ENCODE peak calls at places on chromosomes 5 and 9, in seven cellular contexts. C is HT1080; U is fibroblast of the conjunctiva; D is NCI-H2171; Q is nucleus accumbens; S is activated gamma-delta T cell treated with anti-CD3 and anti-CD28 coated beads, Interleukin-2, amount 50 U/mL, for 16 hours; M is stimulated activated CD4-positive, alpha-beta T cell treated with anti-CD3 and anti-CD28 coated beads, Interleukin-4, amount 100 ng/mL, for 48 hours. R is an unnamed sample.

GRCh38 chr5:134252671-134253070 is 26.8 kb upstream of the PPP2CA start:
- DNase-seq in D (no peak), Q (no peak), M (no peak), C (peak), U (no peak), S (no peak), R (no peak)

GRCh38 chr5:172795401-172795977 is 24.5 kb upstream of the DUSP1 start:
- DNase-seq in M (no peak), U (peak), C (peak), D (peak), S (no peak), Q (no peak), R (no peak)

GRCh38 chr9:68800836-68801235 is 95.8 kb downstream of the PIP5K1B start:
- DNase-seq in Q (no peak), D (no peak), M (no peak), S (no peak), U (no peak), C (no peak), R (no peak)

GRCh38 chr5:1118231-1118698 is 6.4 kb upstream of the SLC12A7 start:
- DNase-seq in C (no peak), M (no peak), S (no peak), U (no peak), Q (peak), D (peak), R (no peak)

GRCh38 chr5:158769702-158770101 is 330.0 kb downstream of the EBF1 start:
- DNase-seq in S (no peak), C (no peak), D (no peak), Q (no peak), M (no peak), U (peak), R (no peak)

GRCh38 chr5:81945867-81946266 is 26.0 kb upstream of the ATG10 start:
- DNase-seq in S (no peak), C (no peak), Q (no peak), M (no peak), D (no peak), U (no peak), R (no peak)

GRCh38 chr5:125012727-125013451 is 266.4 kb upstream of the ZNF608 start:
- DNase-seq in U (no peak), D (no peak), Q (no peak), S (no peak), M (no peak), C (no peak), R (no peak)

GRCh38 chr9:114115645-114116044 is 16.6 kb upstream of the KIF12 start:
- DNase-seq in C (no peak), Q (no peak), D (no peak), M (no peak), S (no peak), U (no peak), R (no peak)

GRCh38 chr5:58641533-58641932 is 58.7 kb downstream of the RAB3C start:
- DNase-seq in Q (no peak), M (no peak), C (no peak), U (no peak), S (no peak), D (no peak), R (no peak)

GRCh38 chr9:137422668-137423000 is 328 bp downstream of the EXD3 start:
- DNase-seq in C (peak), Q (no peak), M (peak), D (peak), U (no peak), S (no peak), R (peak)

GRCh38 chr5:167063788-167064187 is 1227.7 kb upstream of the WWC1 start:
- DNase-seq in S (no peak), U (no peak), M (no peak), D (no peak), C (no peak), Q (no peak), R (no peak)

GRCh38 chr5:73654171-73654811 is 28.3 kb downstream of the ARHGEF28 start:
- DNase-seq in Q (no peak), M (no peak), D (no peak), S (no peak), U (no peak), C (peak), R (no peak)